ENCODE peak calls at places on chromosomes 16 and 17, in nine cellular contexts. T is ovary, P is esophagus muscularis mucosa, M is stomach, Z is GM12878, F is astrocyte, Q is GM23338, Y is testis, C is sigmoid colon. X is an unnamed sample.

GRCh38 chr17:7307686-7308624 is 527 bp downstream of the EIF5A start:
- DNase-seq in T (peak; percentile 78), P (no peak), M (peak; percentile 51), Z (no peak), F (no peak), Q (peak; percentile 64), Y (peak; percentile 50), C (no peak), X (peak; percentile 53)

GRCh38 chr17:21042434-21043295 is at the start of gene USP22:
- DNase-seq in T (no peak), P (no peak), M (peak; percentile 31), Z (no peak), F (no peak), Q (no peak), Y (no peak), C (no peak), X (no peak)

GRCh38 chr16:53911506-53911905 is 207.6 kb downstream of the FTO start:
- DNase-seq in T (no peak), P (no peak), M (no peak), Z (no peak), F (no peak), Q (peak; percentile 14), Y (no peak), C (no peak), X (no peak)

GRCh38 chr16:12120331-12120981 is 143.9 kb downstream of the SNX29 start:
- DNase-seq in T (no peak), P (no peak), M (no peak), Z (no peak), F (peak; percentile 66), Q (no peak), Y (no peak), C (peak; percentile 69), X (no peak)

GRCh38 chr16:74726056-74726455 is 25.4 kb upstream of the MLKL start:
- DNase-seq in T (no peak), P (no peak), M (no peak), Z (no peak), F (no peak), Q (no peak), Y (no peak), C (no peak), X (no peak)

GRCh38 chr16:28491970-28492474 is at the start of gene CLN3:
- DNase-seq in T (peak; percentile 91), P (peak; percentile 98), M (peak; percentile 91), Z (peak; percentile 89), F (peak; percentile 94), Q (peak; percentile 97), Y (peak; percentile 97), C (peak; percentile 97), X (peak; percentile 94)

GRCh38 chr16:19419691-19420060 is 2.0 kb downstream of the TMC5 start:
- DNase-seq in T (no peak), P (no peak), M (peak; percentile 41), Z (no peak), F (peak; percentile 14), Q (no peak), Y (no peak), C (no peak), X (no peak)

GRCh38 chr16:2860826-2861567 is 3.0 kb upstream of the PRSS22 start:
- DNase-seq in T (no peak), P (no peak), M (no peak), Z (no peak), F (no peak), Q (peak; percentile 59), Y (no peak), C (no peak), X (no peak)

GRCh38 chr16:23269248-23270091 is 32.6 kb upstream of the SCNN1B start:
- DNase-seq in T (no peak), P (no peak), M (no peak), Z (no peak), F (no peak), Q (no peak), Y (no peak), C (no peak), X (no peak)

GRCh38 chr16:79172306-79172705 is 428.2 kb downstream of the MAF start:
- DNase-seq in T (no peak), P (no peak), M (no peak), Z (no peak), F (no peak), Q (no peak), Y (no peak), C (no peak), X (peak; percentile 38)

GRCh38 chr16:27400751-27401620 is 988 bp upstream of the IL21R start:
- DNase-seq in T (no peak), P (no peak), M (no peak), Z (no peak), F (peak; percentile 70), Q (no peak), Y (no peak), C (no peak), X (no peak)

GRCh38 chr16:64629622-64630021 is 492.2 kb downstream of the CDH11 start:
- DNase-seq in T (no peak), P (no peak), M (no peak), Z (no peak), F (peak; percentile 75), Q (no peak), Y (no peak), C (no peak), X (no peak)

GRCh38 chr16:51538707-51539604 is 387.9 kb upstream of the SALL1 start:
- DNase-seq in T (no peak), P (peak; percentile 86), M (no peak), Z (no peak), F (peak; percentile 91), Q (no peak), Y (no peak), C (no peak), X (no peak)

GRCh38 chr17:57211010-57211411 is 45.3 kb upstream of the MSI2 start:
- DNase-seq in T (no peak), P (peak; percentile 57), M (no peak), Z (no peak), F (no peak), Q (no peak), Y (no peak), C (no peak), X (no peak)

GRCh38 chr16:88811850-88812736 is at the start of gene APRT:
- DNase-seq in T (peak; percentile 97), P (peak; percentile 99), M (peak; percentile 96), Z (peak; percentile 83), F (peak; percentile 90), Q (peak; percentile 90), Y (peak; percentile 96), C (peak; percentile 97), X (peak; percentile 96)

GRCh38 chr16:85982563-85982939 is 83.6 kb downstream of the IRF8 start:
- DNase-seq in T (no peak), P (no peak), M (no peak), Z (no peak), F (no peak), Q (no peak), Y (peak; percentile 24), C (peak; percentile 73), X (peak; percentile 40)

GRCh38 chr17:40727447-40728231 is 24.1 kb upstream of the KRT24 start:
- DNase-seq in T (no peak), P (no peak), M (no peak), Z (peak; percentile 41), F (peak; percentile 75), Q (no peak), Y (no peak), C (no peak), X (no peak)

GRCh38 chr17:17526369-17526768 is 30.2 kb upstream of the RASD1 start:
- DNase-seq in T (peak; percentile 49), P (no peak), M (peak; percentile 56), Z (no peak), F (no peak), Q (no peak), Y (peak; percentile 63), C (peak; percentile 78), X (no peak)

GRCh38 chr17:46026045-46026814 is 27.2 kb downstream of the STH start:
- DNase-seq in T (no peak), P (no peak), M (no peak), Z (no peak), F (no peak), Q (peak; percentile 41), Y (no peak), C (no peak), X (no peak)

GRCh38 chr17:46028374-46028773 is 29.3 kb downstream of the STH start:
- DNase-seq in T (no peak), P (no peak), M (no peak), Z (no peak), F (no peak), Q (no peak), Y (no peak), C (no peak), X (no peak)

GRCh38 chr17:46027326-46028325 is 28.6 kb downstream of the STH start:
- DNase-seq in T (no peak), P (no peak), M (no peak), Z (no peak), F (no peak), Q (no peak), Y (no peak), C (no peak), X (no peak)

GRCh38 chr17:46025510-46025909 is 26.5 kb downstream of the STH start:
- DNase-seq in T (no peak), P (no peak), M (no peak), Z (no peak), F (no peak), Q (no peak), Y (no peak), C (no peak), X (no peak)

DNA sequence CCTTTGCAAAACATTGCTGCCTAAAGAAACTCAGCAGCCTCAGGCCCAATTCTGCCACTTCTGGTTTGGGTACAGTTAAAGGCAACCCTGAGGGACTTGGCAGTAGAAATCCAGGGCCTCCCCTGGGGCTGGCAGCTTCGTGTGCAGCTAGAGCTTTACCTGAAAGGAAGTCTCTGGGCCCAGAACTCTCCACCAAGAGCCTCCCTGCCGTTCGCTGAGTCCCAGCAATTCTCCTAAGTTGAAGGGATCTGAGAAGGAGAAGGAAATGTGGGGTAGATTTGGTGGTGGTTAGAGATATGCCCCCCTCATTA is 27.7 kb downstream of the STH start:
- DNase-seq in T (no peak), P (no peak), M (no peak), Z (no peak), F (no peak), Q (no peak), Y (no peak), C (no peak), X (no peak)
- H3K36me3 ChIP-seq in T (no peaks in the 10 kb centered on the region), P (peaks cover 35% of the 10 kb centered on the region), M (peaks cover 72% of the 10 kb centered on the region), Z (peaks cover 9% of the 10 kb centered on the region), F (peaks cover 24% of the 10 kb centered on the region), Q (no peaks in the 10 kb centered on the region), Y (no peaks in the 10 kb centered on the region), C (peaks cover 29% of the 10 kb centered on the region), X (peaks cover 5% of the 10 kb centered on the region)

GRCh38 chr17:82129095-82129494 is 31.1 kb upstream of the FASN start:
- DNase-seq in T (no peak), P (no peak), M (no peak), Z (no peak), F (no peak), Q (peak; percentile 46), Y (no peak), C (no peak), X (no peak)
- TF ChIP-seq CTCF in T (no peak), P (no peak), M (no peak), Z (peak; percentile 17), F (peak; percentile 5), Q (peak; percentile 55), Y (no peak), C (no peak), X (no peak)

GRCh38 chr16:57480754-57481230 is 5.5 kb downstream of the DOK4 start:
- DNase-seq in T (no peak), P (no peak), M (no peak), Z (no peak), F (no peak), Q (no peak), Y (no peak), C (no peak), X (no peak)
- H3K36me3 ChIP-seq in T (no peaks in the 10 kb centered on the region), P (no peaks in the 10 kb centered on the region), M (peaks cover 9% of the 10 kb centered on the region), Z (no peaks in the 10 kb centered on the region), F (no peaks in the 10 kb centered on the region), Q (no peaks in the 10 kb centered on the region), Y (no peaks in the 10 kb centered on the region), C (no peaks in the 10 kb centered on the region), X (no peaks in the 10 kb centered on the region)

GRCh38 chr16:67919618-67920210 is 11.9 kb downstream of the CTRL start:
- DNase-seq in T (no peak), P (no peak), M (no peak), Z (no peak), F (no peak), Q (no peak), Y (no peak), C (no peak), X (no peak)
- TF ChIP-seq CTCF in T (no peak), P (no peak), M (no peak), Z (peak; percentile 21), F (no peak), Q (no peak), Y (no peak), C (no peak), X (no peak)

X was measured in lung.